ENCODE peak calls at places on chromosomes 7 and 10, in eight cellular contexts. One of them, this sample, is unnamed.
A peak's percentile ranks its signal among the peaks of the same experiment; 100 is the strongest.

GRCh38 chr7:34657632-34658268 is at the start of gene NPSR1:
- DNase-seq in IMR-90: no peak
- DNase-seq in adrenal gland: no peak
- DNase-seq in CD8-positive, alpha-beta T cell: no peak
- DNase-seq in uterus: no peak
- DNase-seq in lower lobe of right lung: no peak
- DNase-seq in foreskin keratinocyte: no peak
- DNase-seq in cardiac muscle cell: no peak
- DNase-seq in this sample: no peak

GRCh38 chr7:54888736-54889082 is 129.7 kb upstream of the SEC61G start:
- DNase-seq in CD8-positive, alpha-beta T cell: no peak
- DNase-seq in cardiac muscle cell: no peak
- DNase-seq in lower lobe of right lung: no peak
- DNase-seq in IMR-90: no peak
- DNase-seq in foreskin keratinocyte: no peak
- DNase-seq in adrenal gland: no peak
- DNase-seq in uterus: no peak
- DNase-seq in this sample: no peak

GRCh38 chr10:30540286-30540685 is 89.3 kb downstream of the LYZL2 start:
- DNase-seq in CD8-positive, alpha-beta T cell: no peak
- DNase-seq in foreskin keratinocyte: peak; percentile 36
- DNase-seq in uterus: no peak
- DNase-seq in IMR-90: peak; percentile 8
- DNase-seq in cardiac muscle cell: no peak
- DNase-seq in adrenal gland: no peak
- DNase-seq in lower lobe of right lung: no peak
- DNase-seq in this sample: no peak

GRCh38 chr10:97867220-97867800 is 17.7 kb downstream of the GOLGA7B start:
- DNase-seq in IMR-90: no peak
- DNase-seq in lower lobe of right lung: no peak
- DNase-seq in cardiac muscle cell: no peak
- DNase-seq in foreskin keratinocyte: no peak
- DNase-seq in CD8-positive, alpha-beta T cell: no peak
- DNase-seq in adrenal gland: no peak
- DNase-seq in uterus: no peak
- DNase-seq in this sample: no peak

GRCh38 chr7:135181929-135182678 is 11.6 kb upstream of the CYREN start:
- DNase-seq in cardiac muscle cell: no peak
- DNase-seq in IMR-90: no peak
- DNase-seq in adrenal gland: no peak
- DNase-seq in uterus: no peak
- DNase-seq in lower lobe of right lung: no peak
- DNase-seq in foreskin keratinocyte: no peak
- DNase-seq in CD8-positive, alpha-beta T cell: no peak
- DNase-seq in this sample: no peak

GRCh38 chr10:13139671-13140070 is 21.7 kb upstream of the MCM10 start:
- DNase-seq in uterus: no peak
- DNase-seq in CD8-positive, alpha-beta T cell: no peak
- DNase-seq in foreskin keratinocyte: no peak
- DNase-seq in cardiac muscle cell: no peak
- DNase-seq in IMR-90: no peak
- DNase-seq in adrenal gland: no peak
- DNase-seq in lower lobe of right lung: no peak
- DNase-seq in this sample: no peak

GRCh38 chr7:90625562-90625961 is 29.4 kb downstream of the CDK14 start:
- DNase-seq in lower lobe of right lung: no peak
- DNase-seq in IMR-90: peak; percentile 42
- DNase-seq in CD8-positive, alpha-beta T cell: no peak
- DNase-seq in adrenal gland: peak; percentile 45
- DNase-seq in cardiac muscle cell: peak; percentile 96
- DNase-seq in uterus: peak; percentile 69
- DNase-seq in foreskin keratinocyte: peak; percentile 6
- DNase-seq in this sample: peak; percentile 39

GRCh38 chr7:158141221-158141582 is 446.4 kb downstream of the PTPRN2 start:
- DNase-seq in IMR-90: no peak
- DNase-seq in CD8-positive, alpha-beta T cell: no peak
- DNase-seq in cardiac muscle cell: no peak
- DNase-seq in uterus: no peak
- DNase-seq in adrenal gland: no peak
- DNase-seq in foreskin keratinocyte: no peak
- DNase-seq in lower lobe of right lung: no peak
- DNase-seq in this sample: no peak

GRCh38 chr7:34162676-34163075 is 257.3 kb downstream of the BMPER start:
- DNase-seq in adrenal gland: no peak
- DNase-seq in uterus: no peak
- DNase-seq in lower lobe of right lung: no peak
- DNase-seq in foreskin keratinocyte: no peak
- DNase-seq in IMR-90: no peak
- DNase-seq in CD8-positive, alpha-beta T cell: no peak
- DNase-seq in cardiac muscle cell: no peak
- DNase-seq in this sample: no peak

GRCh38 chr10:89959433-89960110 is 258.2 kb downstream of the KIF20B start:
- DNase-seq in adrenal gland: no peak
- DNase-seq in lower lobe of right lung: no peak
- DNase-seq in uterus: no peak
- DNase-seq in CD8-positive, alpha-beta T cell: no peak
- DNase-seq in cardiac muscle cell: no peak
- DNase-seq in IMR-90: no peak
- DNase-seq in foreskin keratinocyte: no peak
- DNase-seq in this sample: no peak

GRCh38 chr10:38054361-38054797 is 39.8 kb upstream of the ZNF37A start:
- DNase-seq in adrenal gland: no peak
- DNase-seq in CD8-positive, alpha-beta T cell: no peak
- DNase-seq in lower lobe of right lung: no peak
- DNase-seq in uterus: no peak
- DNase-seq in foreskin keratinocyte: peak; percentile 93
- DNase-seq in IMR-90: peak; percentile 93
- DNase-seq in cardiac muscle cell: no peak
- DNase-seq in this sample: no peak

GRCh38 chr7:129741743-129742213 is 130.3 kb downstream of the NRF1 start:
- DNase-seq in uterus: no peak
- DNase-seq in cardiac muscle cell: no peak
- DNase-seq in IMR-90: no peak
- DNase-seq in adrenal gland: no peak
- DNase-seq in CD8-positive, alpha-beta T cell: no peak
- DNase-seq in lower lobe of right lung: no peak
- DNase-seq in foreskin keratinocyte: no peak
- DNase-seq in this sample: no peak

GRCh38 chr7:2820508-2820934 is 23.6 kb downstream of the GNA12 start:
- DNase-seq in adrenal gland: peak; percentile 94
- DNase-seq in CD8-positive, alpha-beta T cell: no peak
- DNase-seq in uterus: peak; percentile 91
- DNase-seq in IMR-90: peak; percentile 97
- DNase-seq in lower lobe of right lung: peak; percentile 81
- DNase-seq in foreskin keratinocyte: peak; percentile 95
- DNase-seq in cardiac muscle cell: no peak
- DNase-seq in this sample: peak; percentile 73

GRCh38 chr10:117256910-117257309 is 16.0 kb downstream of the SLC18A2 start:
- DNase-seq in lower lobe of right lung: no peak
- DNase-seq in cardiac muscle cell: peak; percentile 6
- DNase-seq in IMR-90: no peak
- DNase-seq in uterus: no peak
- DNase-seq in adrenal gland: no peak
- DNase-seq in foreskin keratinocyte: no peak
- DNase-seq in CD8-positive, alpha-beta T cell: no peak
- DNase-seq in this sample: no peak

GRCh38 chr10:117261501-117261900 is 20.6 kb downstream of the SLC18A2 start:
- DNase-seq in CD8-positive, alpha-beta T cell: no peak
- DNase-seq in cardiac muscle cell: no peak
- DNase-seq in adrenal gland: no peak
- DNase-seq in IMR-90: no peak
- DNase-seq in foreskin keratinocyte: no peak
- DNase-seq in lower lobe of right lung: no peak
- DNase-seq in uterus: no peak
- DNase-seq in this sample: no peak

GRCh38 chr10:117257701-117258100 is 16.8 kb downstream of the SLC18A2 start:
- DNase-seq in CD8-positive, alpha-beta T cell: no peak
- DNase-seq in adrenal gland: no peak
- DNase-seq in cardiac muscle cell: no peak
- DNase-seq in lower lobe of right lung: no peak
- DNase-seq in IMR-90: no peak
- DNase-seq in uterus: no peak
- DNase-seq in foreskin keratinocyte: no peak
- DNase-seq in this sample: no peak

GRCh38 chr10:117260094-117260493 is 19.2 kb downstream of the SLC18A2 start:
- DNase-seq in adrenal gland: no peak
- DNase-seq in cardiac muscle cell: peak; percentile 77
- DNase-seq in CD8-positive, alpha-beta T cell: no peak
- DNase-seq in lower lobe of right lung: no peak
- DNase-seq in IMR-90: no peak
- DNase-seq in uterus: no peak
- DNase-seq in foreskin keratinocyte: no peak
- DNase-seq in this sample: no peak

DNA sequence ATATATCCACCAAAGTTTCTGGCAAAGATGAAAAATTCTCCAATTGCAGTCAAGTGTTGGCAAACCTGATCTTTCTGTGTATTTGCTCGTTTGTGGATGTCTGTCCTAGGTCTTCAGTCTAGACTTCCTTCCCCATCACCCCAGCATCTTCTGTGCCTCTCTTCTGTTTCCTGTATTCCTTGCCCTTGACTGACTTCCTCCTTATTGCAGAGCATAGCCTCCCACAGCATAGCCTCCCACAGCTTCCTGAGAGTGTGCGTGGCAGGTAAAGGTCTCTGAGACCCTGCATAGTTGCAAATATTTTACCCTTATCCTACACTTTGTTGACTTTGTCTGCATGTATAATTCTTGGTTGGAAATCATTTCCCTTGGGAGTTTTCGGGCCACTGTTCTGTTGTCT is 18.4 kb downstream of the SLC18A2 start:
- DNase-seq in uterus: no peak
- DNase-seq in adrenal gland: no peak
- DNase-seq in cardiac muscle cell: no peak
- DNase-seq in foreskin keratinocyte: no peak
- DNase-seq in CD8-positive, alpha-beta T cell: no peak
- DNase-seq in IMR-90: no peak
- DNase-seq in lower lobe of right lung: no peak
- DNase-seq in this sample: no peak
- H3K4me1 ChIP-seq in uterus: no peaks in the 10 kb centered on the region
- H3K4me1 ChIP-seq in adrenal gland: no peaks in the 10 kb centered on the region
- H3K4me1 ChIP-seq in cardiac muscle cell: peaks cover 20% of the 10 kb centered on the region
- H3K4me1 ChIP-seq in foreskin keratinocyte: no peaks in the 10 kb centered on the region
- H3K4me1 ChIP-seq in CD8-positive, alpha-beta T cell: peaks cover 4% of the 10 kb centered on the region
- H3K4me1 ChIP-seq in IMR-90: no peaks in the 10 kb centered on the region
- H3K4me1 ChIP-seq in lower lobe of right lung: no peaks in the 10 kb centered on the region
- H3K4me1 ChIP-seq in this sample: peaks cover 5% of the 10 kb centered on the region

DNA sequence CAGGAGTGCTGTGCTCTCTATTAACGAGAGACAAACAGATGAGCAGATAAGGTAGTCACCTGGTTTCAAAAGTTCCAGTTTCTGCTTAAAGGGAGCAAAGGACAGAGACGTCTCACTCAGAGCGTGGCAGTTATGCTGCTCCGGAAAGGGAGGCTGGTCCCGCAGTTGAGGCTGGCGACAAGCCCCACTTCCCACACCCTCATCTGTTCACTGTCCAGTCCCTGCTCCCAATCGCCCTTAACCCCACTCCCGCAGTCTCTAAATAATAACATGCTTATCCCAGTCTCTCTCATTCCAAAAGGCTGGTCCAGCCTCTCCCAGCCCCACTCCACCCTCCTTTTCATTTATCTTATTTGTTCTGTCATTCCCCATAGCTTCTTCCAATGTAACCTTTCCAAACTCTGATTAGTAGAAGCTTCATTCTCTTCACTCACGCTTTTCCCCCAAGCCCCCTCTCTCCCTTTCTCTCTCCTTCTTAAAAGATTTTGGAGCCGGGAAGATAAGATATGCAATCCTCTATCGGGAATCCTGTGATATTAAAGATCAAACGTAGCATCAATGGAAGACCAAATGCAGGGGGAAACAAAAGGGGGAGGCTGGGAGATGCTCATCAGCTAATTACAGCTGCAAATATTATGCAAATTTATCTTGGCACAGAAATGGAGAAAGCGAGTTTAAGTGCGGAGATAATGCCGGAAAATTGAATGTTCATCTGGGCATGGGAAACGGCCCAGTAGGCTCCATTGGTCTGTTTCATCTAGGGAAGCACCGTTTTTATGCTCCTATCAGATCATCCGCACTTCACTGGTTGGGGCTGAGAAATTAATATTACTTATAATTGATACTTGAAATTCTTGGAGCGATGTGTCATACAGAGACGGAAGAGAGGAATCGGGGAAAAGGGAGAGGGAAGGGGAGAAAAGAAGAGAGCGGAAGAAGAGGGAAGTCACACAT is 16.3 kb upstream of the GATA3 start:
- DNase-seq in adrenal gland: no peak
- DNase-seq in CD8-positive, alpha-beta T cell: no peak
- DNase-seq in IMR-90: no peak
- DNase-seq in foreskin keratinocyte: no peak
- DNase-seq in lower lobe of right lung: no peak
- DNase-seq in cardiac muscle cell: no peak
- DNase-seq in uterus: no peak
- DNase-seq in this sample: no peak
- H3K27me3 ChIP-seq in adrenal gland: peaks cover 96% of the 10 kb centered on the region
- H3K27me3 ChIP-seq in CD8-positive, alpha-beta T cell: peaks cover 86% of the 10 kb centered on the region
- H3K27me3 ChIP-seq in IMR-90: peaks cover 95% of the 10 kb centered on the region
- H3K27me3 ChIP-seq in foreskin keratinocyte: peaks cover 100% of the 10 kb centered on the region
- H3K27me3 ChIP-seq in lower lobe of right lung: peaks cover 99% of the 10 kb centered on the region
- H3K27me3 ChIP-seq in cardiac muscle cell: peaks cover 100% of the 10 kb centered on the region
- H3K27me3 ChIP-seq in uterus: peaks cover 16% of the 10 kb centered on the region
- H3K27me3 ChIP-seq in this sample: peaks cover 66% of the 10 kb centered on the region

DNA sequence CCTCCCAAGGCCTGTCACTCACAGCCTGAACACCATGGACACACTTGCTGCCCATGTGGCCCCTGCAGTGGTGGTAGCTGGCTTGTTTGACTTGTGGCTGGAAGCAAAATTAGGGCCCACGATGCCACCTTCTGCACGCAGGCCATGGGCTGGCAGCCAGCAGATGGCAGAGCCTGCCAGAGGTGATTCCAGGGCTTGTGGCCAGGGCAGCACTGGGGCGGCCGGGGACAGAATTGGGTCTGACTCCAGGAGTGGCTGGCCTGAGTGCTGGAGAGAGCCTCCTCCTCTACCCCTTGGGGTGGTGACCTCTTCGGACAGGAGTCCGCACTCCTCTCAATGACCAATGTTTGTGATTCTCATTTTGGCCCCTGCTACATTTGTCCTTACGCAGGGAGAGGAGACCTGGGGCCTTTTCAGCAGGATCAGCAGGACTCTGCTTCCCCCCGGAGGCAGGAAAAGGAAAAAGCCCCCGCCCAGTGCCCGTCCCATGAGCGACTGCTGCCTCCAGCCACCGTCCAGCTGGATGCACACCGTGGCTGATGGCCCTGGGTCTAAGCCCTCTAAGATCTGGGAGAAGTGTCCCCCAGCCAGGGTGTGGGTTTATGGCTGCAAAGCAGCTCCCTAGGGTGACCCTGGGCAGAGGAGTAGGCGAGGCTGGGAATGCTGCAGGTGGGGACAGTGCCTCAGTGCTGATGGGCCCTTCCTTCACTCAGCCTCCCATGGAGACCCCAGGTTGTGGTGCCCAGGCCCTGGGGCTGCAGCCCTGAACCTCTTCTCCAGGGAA is 26.5 kb downstream of the DNAJB12 start:
- DNase-seq in cardiac muscle cell: peak; percentile 81
- DNase-seq in uterus: peak; percentile 67
- DNase-seq in adrenal gland: peak; percentile 84
- DNase-seq in foreskin keratinocyte: peak; percentile 33
- DNase-seq in CD8-positive, alpha-beta T cell: no peak
- DNase-seq in IMR-90: peak; percentile 57
- DNase-seq in lower lobe of right lung: no peak
- DNase-seq in this sample: peak; percentile 82
- TF ChIP-seq CTCF in cardiac muscle cell: peak; percentile 72
- TF ChIP-seq CTCF in uterus: peak; percentile 79
- TF ChIP-seq CTCF in adrenal gland: peak; percentile 75
- TF ChIP-seq CTCF in foreskin keratinocyte: peak; percentile 80
- TF ChIP-seq CTCF in CD8-positive, alpha-beta T cell: no peak
- TF ChIP-seq CTCF in IMR-90: peak; percentile 79
- TF ChIP-seq CTCF in lower lobe of right lung: peak; percentile 62
- TF ChIP-seq CTCF in this sample: peak; percentile 80

GRCh38 chr10:43666551-43666950 is 17.9 kb upstream of the ZNF32 start:
- DNase-seq in adrenal gland: no peak
- DNase-seq in CD8-positive, alpha-beta T cell: no peak
- DNase-seq in IMR-90: no peak
- DNase-seq in lower lobe of right lung: no peak
- DNase-seq in cardiac muscle cell: no peak
- DNase-seq in uterus: no peak
- DNase-seq in foreskin keratinocyte: no peak
- DNase-seq in this sample: no peak
- H3K4me1 ChIP-seq in adrenal gland: no peaks in the 10 kb centered on the region
- H3K4me1 ChIP-seq in CD8-positive, alpha-beta T cell: peaks cover 7% of the 10 kb centered on the region
- H3K4me1 ChIP-seq in IMR-90: no peaks in the 10 kb centered on the region
- H3K4me1 ChIP-seq in lower lobe of right lung: peaks cover 7% of the 10 kb centered on the region
- H3K4me1 ChIP-seq in cardiac muscle cell: no peaks in the 10 kb centered on the region
- H3K4me1 ChIP-seq in uterus: no peaks in the 10 kb centered on the region
- H3K4me1 ChIP-seq in foreskin keratinocyte: no peaks in the 10 kb centered on the region
- H3K4me1 ChIP-seq in this sample: peaks cover 3% of the 10 kb centered on the region

This sample was measured in body of pancreas.